ENCODE peak calls at places on chromosomes 3 and 15, in six cellular contexts. One of them, this sample, is unnamed.

GRCh38 chr3:172568713-172569112 is 45.5 kb upstream of the TNFSF10 start:
- DNase-seq in AG10803: no peak
- DNase-seq in GM12865: no peak
- DNase-seq in dorsolateral prefrontal cortex: no peak
- DNase-seq in spleen: no peak
- DNase-seq in H1: no peak
- DNase-seq in this sample: no peak

GRCh38 chr15:95872366-95872771 is 458.1 kb upstream of the NR2F2 start:
- DNase-seq in GM12865: no peak
- DNase-seq in spleen: no peak
- DNase-seq in AG10803: peak
- DNase-seq in dorsolateral prefrontal cortex: no peak
- DNase-seq in H1: no peak
- DNase-seq in this sample: peak

GRCh38 chr15:87777054-87777498 is 479.5 kb downstream of the NTRK3 start:
- DNase-seq in GM12865: no peak
- DNase-seq in spleen: no peak
- DNase-seq in AG10803: peak
- DNase-seq in H1: no peak
- DNase-seq in dorsolateral prefrontal cortex: peak
- DNase-seq in this sample: peak

GRCh38 chr3:101484805-101485620 is 28.0 kb downstream of the SENP7 start:
- DNase-seq in AG10803: peak
- DNase-seq in GM12865: no peak
- DNase-seq in spleen: no peak
- DNase-seq in H1: no peak
- DNase-seq in dorsolateral prefrontal cortex: no peak
- DNase-seq in this sample: peak

GRCh38 chr3:48662753-48663488 is at the start of gene CELSR3:
- DNase-seq in GM12865: peak
- DNase-seq in dorsolateral prefrontal cortex: peak
- DNase-seq in spleen: no peak
- DNase-seq in H1: peak
- DNase-seq in AG10803: peak
- DNase-seq in this sample: peak

GRCh38 chr3:86815880-86816279 is 175.1 kb downstream of the VGLL3 start:
- DNase-seq in dorsolateral prefrontal cortex: no peak
- DNase-seq in spleen: no peak
- DNase-seq in H1: no peak
- DNase-seq in AG10803: peak
- DNase-seq in GM12865: no peak
- DNase-seq in this sample: no peak

GRCh38 chr3:184746131-184747120 is 34.6 kb upstream of the MAGEF1 start:
- DNase-seq in AG10803: no peak
- DNase-seq in spleen: peak
- DNase-seq in dorsolateral prefrontal cortex: no peak
- DNase-seq in H1: no peak
- DNase-seq in GM12865: no peak
- DNase-seq in this sample: no peak

GRCh38 chr3:148790370-148790769 is 37.2 kb upstream of the CPB1 start:
- DNase-seq in AG10803: no peak
- DNase-seq in spleen: no peak
- DNase-seq in GM12865: no peak
- DNase-seq in H1: no peak
- DNase-seq in dorsolateral prefrontal cortex: no peak
- DNase-seq in this sample: no peak

GRCh38 chr3:20185364-20185732 is 658 bp downstream of the SGO1 start:
- DNase-seq in AG10803: peak
- DNase-seq in spleen: no peak
- DNase-seq in GM12865: peak
- DNase-seq in H1: no peak
- DNase-seq in dorsolateral prefrontal cortex: no peak
- DNase-seq in this sample: peak

GRCh38 chr3:183085634-183086390 is 13.5 kb downstream of the MCCC1 start:
- DNase-seq in spleen: peak
- DNase-seq in dorsolateral prefrontal cortex: no peak
- DNase-seq in GM12865: peak
- DNase-seq in AG10803: peak
- DNase-seq in H1: no peak
- DNase-seq in this sample: no peak

GRCh38 chr3:113533534-113533892 is 1.2 kb downstream of the SIDT1 start:
- DNase-seq in dorsolateral prefrontal cortex: no peak
- DNase-seq in spleen: no peak
- DNase-seq in AG10803: no peak
- DNase-seq in H1: no peak
- DNase-seq in GM12865: peak
- DNase-seq in this sample: no peak

GRCh38 chr15:52228928-52229327 is 37.7 kb upstream of the GNB5 start:
- DNase-seq in dorsolateral prefrontal cortex: no peak
- DNase-seq in GM12865: peak
- DNase-seq in AG10803: no peak
- DNase-seq in H1: peak
- DNase-seq in spleen: peak
- DNase-seq in this sample: no peak

GRCh38 chr15:31338879-31339557 is 12.4 kb downstream of the KLF13 start:
- DNase-seq in AG10803: peak
- DNase-seq in GM12865: peak
- DNase-seq in spleen: peak
- DNase-seq in dorsolateral prefrontal cortex: peak
- DNase-seq in H1: no peak
- DNase-seq in this sample: peak

GRCh38 chr15:58222698-58223097 is 84.5 kb downstream of the AQP9 start:
- DNase-seq in AG10803: peak
- DNase-seq in H1: no peak
- DNase-seq in GM12865: no peak
- DNase-seq in dorsolateral prefrontal cortex: no peak
- DNase-seq in spleen: no peak
- DNase-seq in this sample: no peak

GRCh38 chr3:177906573-177907229 is 629.5 kb upstream of the KCNMB2 start:
- DNase-seq in H1: no peak
- DNase-seq in GM12865: no peak
- DNase-seq in spleen: no peak
- DNase-seq in dorsolateral prefrontal cortex: no peak
- DNase-seq in AG10803: peak
- DNase-seq in this sample: no peak

GRCh38 chr3:159626598-159626997 is 362.0 kb upstream of the IL12A start:
- DNase-seq in H1: no peak
- DNase-seq in GM12865: no peak
- DNase-seq in spleen: no peak
- DNase-seq in AG10803: no peak
- DNase-seq in dorsolateral prefrontal cortex: no peak
- DNase-seq in this sample: no peak

GRCh38 chr3:141644931-141645330 is 93.2 kb upstream of the RNF7 start:
- DNase-seq in GM12865: peak
- DNase-seq in dorsolateral prefrontal cortex: peak
- DNase-seq in AG10803: peak
- DNase-seq in spleen: peak
- DNase-seq in H1: peak
- DNase-seq in this sample: peak

GRCh38 chr3:177362646-177363045 is 165.4 kb upstream of the TBL1XR1 start:
- DNase-seq in spleen: no peak
- DNase-seq in dorsolateral prefrontal cortex: no peak
- DNase-seq in GM12865: no peak
- DNase-seq in H1: no peak
- DNase-seq in AG10803: no peak
- DNase-seq in this sample: no peak

GRCh38 chr3:55169161-55169560 is 241.3 kb upstream of the LRTM1 start:
- DNase-seq in spleen: no peak
- DNase-seq in H1: no peak
- DNase-seq in dorsolateral prefrontal cortex: no peak
- DNase-seq in AG10803: no peak
- DNase-seq in GM12865: no peak
- DNase-seq in this sample: no peak

GRCh38 chr3:13543251-13543650 is 5.7 kb upstream of the FBLN2 start:
- DNase-seq in GM12865: no peak
- DNase-seq in spleen: no peak
- DNase-seq in H1: no peak
- DNase-seq in dorsolateral prefrontal cortex: no peak
- DNase-seq in AG10803: peak
- DNase-seq in this sample: peak

GRCh38 chr3:14605070-14605469 is 46.5 kb upstream of the CCDC174 start:
- DNase-seq in AG10803: no peak
- DNase-seq in dorsolateral prefrontal cortex: no peak
- DNase-seq in GM12865: no peak
- DNase-seq in H1: no peak
- DNase-seq in spleen: no peak
- DNase-seq in this sample: no peak

GRCh38 chr15:85772668-85773067 is 22.1 kb downstream of the KLHL25 start:
- DNase-seq in spleen: no peak
- DNase-seq in dorsolateral prefrontal cortex: no peak
- DNase-seq in GM12865: no peak
- DNase-seq in AG10803: no peak
- DNase-seq in H1: no peak
- DNase-seq in this sample: no peak

GRCh38 chr15:40046721-40047412 is 7.9 kb upstream of the SRP14 start:
- DNase-seq in spleen: peak
- DNase-seq in AG10803: peak
- DNase-seq in dorsolateral prefrontal cortex: no peak
- DNase-seq in GM12865: peak
- DNase-seq in H1: no peak
- DNase-seq in this sample: peak

GRCh38 chr3:17894434-17895060 is 152.1 kb upstream of the TBC1D5 start:
- DNase-seq in dorsolateral prefrontal cortex: no peak
- DNase-seq in GM12865: peak
- DNase-seq in spleen: no peak
- DNase-seq in H1: peak
- DNase-seq in AG10803: peak
- DNase-seq in this sample: peak

GRCh38 chr3:56732109-56732508 is 49.0 kb upstream of the TASOR start:
- DNase-seq in spleen: no peak
- DNase-seq in GM12865: no peak
- DNase-seq in H1: no peak
- DNase-seq in dorsolateral prefrontal cortex: no peak
- DNase-seq in AG10803: no peak
- DNase-seq in this sample: no peak

GRCh38 chr3:135736740-135737139 is 228.8 kb upstream of the PPP2R3A start:
- DNase-seq in GM12865: peak
- DNase-seq in AG10803: peak
- DNase-seq in spleen: no peak
- DNase-seq in H1: peak
- DNase-seq in dorsolateral prefrontal cortex: no peak
- DNase-seq in this sample: no peak

GRCh38 chr3:54837964-54838363 is 89.9 kb downstream of the LRTM1 start:
- DNase-seq in H1: no peak
- DNase-seq in GM12865: no peak
- DNase-seq in spleen: no peak
- DNase-seq in AG10803: peak
- DNase-seq in dorsolateral prefrontal cortex: no peak
- DNase-seq in this sample: peak

GRCh38 chr3:134251731-134252391 is 1.2 kb upstream of the RYK start:
- DNase-seq in H1: no peak
- DNase-seq in spleen: peak
- DNase-seq in GM12865: no peak
- DNase-seq in dorsolateral prefrontal cortex: no peak
- DNase-seq in AG10803: no peak
- DNase-seq in this sample: peak
- H3K4me3 ChIP-seq in H1: no peak
- H3K4me3 ChIP-seq in spleen: no peak
- H3K4me3 ChIP-seq in GM12865: no peak
- H3K4me3 ChIP-seq in dorsolateral prefrontal cortex: no peak
- H3K4me3 ChIP-seq in AG10803: no peak
- H3K4me3 ChIP-seq in this sample: no peak

GRCh38 chr3:46978985-46979944 is at the start of gene NBEAL2:
- DNase-seq in H1: peak
- DNase-seq in GM12865: peak
- DNase-seq in AG10803: peak
- DNase-seq in dorsolateral prefrontal cortex: peak
- DNase-seq in spleen: peak
- DNase-seq in this sample: peak
- TF ChIP-seq CTCF in H1: no peak
- TF ChIP-seq CTCF in GM12865: no peak
- TF ChIP-seq CTCF in AG10803: no peak
- TF ChIP-seq CTCF in dorsolateral prefrontal cortex: peak
- TF ChIP-seq CTCF in spleen: no peak
- TF ChIP-seq CTCF in this sample: no peak

GRCh38 chr15:77027111-77027696 is 32.3 kb downstream of the PSTPIP1 start:
- DNase-seq in spleen: no peak
- DNase-seq in H1: no peak
- DNase-seq in AG10803: no peak
- DNase-seq in GM12865: no peak
- DNase-seq in dorsolateral prefrontal cortex: no peak
- DNase-seq in this sample: no peak

GRCh38 chr15:77026501-77027110 is 31.7 kb downstream of the PSTPIP1 start:
- DNase-seq in dorsolateral prefrontal cortex: no peak
- DNase-seq in H1: no peak
- DNase-seq in GM12865: no peak
- DNase-seq in spleen: peak
- DNase-seq in AG10803: no peak
- DNase-seq in this sample: no peak

GRCh38 chr15:77029166-77030041 is 34.5 kb downstream of the PSTPIP1 start:
- DNase-seq in H1: no peak
- DNase-seq in AG10803: no peak
- DNase-seq in GM12865: no peak
- DNase-seq in spleen: peak
- DNase-seq in dorsolateral prefrontal cortex: peak
- DNase-seq in this sample: no peak

GRCh38 chr15:77028451-77029165 is 33.7 kb downstream of the PSTPIP1 start:
- DNase-seq in AG10803: no peak
- DNase-seq in dorsolateral prefrontal cortex: no peak
- DNase-seq in GM12865: no peak
- DNase-seq in spleen: peak
- DNase-seq in H1: no peak
- DNase-seq in this sample: no peak

DNA sequence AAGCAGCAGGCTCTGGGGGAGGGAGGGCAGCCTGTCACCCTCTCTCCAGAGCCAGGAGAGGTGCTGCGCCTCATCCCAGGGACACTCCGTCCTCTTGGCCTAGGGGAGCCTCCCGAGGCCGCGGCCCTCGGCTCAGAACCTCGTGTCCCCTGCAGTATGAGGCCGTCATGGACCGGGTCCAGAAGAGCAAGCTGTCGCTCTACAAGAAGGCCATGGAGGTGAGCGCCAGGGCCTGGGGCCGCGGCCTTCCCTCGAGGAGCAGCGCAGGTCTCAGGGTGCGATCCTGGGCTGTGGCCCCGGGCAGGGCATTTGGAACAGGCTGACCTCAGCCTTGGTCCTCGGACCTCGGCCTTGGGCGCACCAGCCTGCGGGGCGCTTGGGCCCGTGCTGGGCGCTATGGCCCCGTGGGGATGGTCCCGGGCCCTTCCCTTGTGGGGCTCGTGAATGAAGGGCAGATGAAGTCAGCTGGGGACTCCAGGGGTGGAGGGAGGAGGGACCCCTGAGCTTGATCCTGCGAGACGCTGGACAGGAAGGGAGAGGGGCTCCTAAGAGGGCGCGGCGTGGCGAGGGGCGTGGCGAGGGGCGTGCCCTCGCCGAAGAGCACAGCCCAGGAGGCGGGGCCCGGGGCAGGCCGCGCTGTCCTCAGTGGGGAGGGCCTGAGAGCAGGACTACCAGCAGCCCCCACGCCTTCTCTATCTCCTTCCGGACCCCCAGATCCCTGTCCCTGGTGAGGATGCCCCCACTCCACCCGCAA is 32.9 kb downstream of the PSTPIP1 start:
- DNase-seq in spleen: peak
- DNase-seq in GM12865: no peak
- DNase-seq in H1: no peak
- DNase-seq in dorsolateral prefrontal cortex: no peak
- DNase-seq in AG10803: no peak
- DNase-seq in this sample: no peak
- H3K4me3 ChIP-seq in spleen: peak
- H3K4me3 ChIP-seq in GM12865: no peak
- H3K4me3 ChIP-seq in H1: peak
- H3K4me3 ChIP-seq in dorsolateral prefrontal cortex: no peak
- H3K4me3 ChIP-seq in AG10803: no peak
- H3K4me3 ChIP-seq in this sample: peak

GRCh38 chr3:129734449-129734848 is 128.0 kb upstream of the PLXND1 start:
- DNase-seq in H1: no peak
- DNase-seq in GM12865: no peak
- DNase-seq in spleen: no peak
- DNase-seq in AG10803: no peak
- DNase-seq in dorsolateral prefrontal cortex: no peak
- DNase-seq in this sample: no peak
- TF ChIP-seq CTCF in H1: no peak
- TF ChIP-seq CTCF in GM12865: no peak
- TF ChIP-seq CTCF in spleen: no peak
- TF ChIP-seq CTCF in AG10803: no peak
- TF ChIP-seq CTCF in dorsolateral prefrontal cortex: no peak
- TF ChIP-seq CTCF in this sample: no peak

This sample was measured in fibroblast of villous mesenchyme.